ENCODE peak calls at places on chromosomes 4 and X, in eight cellular contexts. M, K, P, I, Q, V, N and B are unnamed samples.

GRCh38 chrX:154370300-154370881 is 4.0 kb downstream of the FLNA start:
- DNase-seq in M (no peak), K (no peak), Q (no peak), I (no peak), N (no peak), P (no peak), V (peak), B (no peak)

GRCh38 chr4:69907151-69907550 is 23.7 kb upstream of the CSN1S1 start:
- DNase-seq in K (no peak), V (no peak), N (no peak), M (no peak), I (no peak), P (peak), Q (no peak), B (no peak)

GRCh38 chrX:145394344-145394743 is 147.0 kb downstream of the SPANXN1 start:
- DNase-seq in M (no peak), N (no peak), K (no peak), Q (no peak), P (no peak), I (no peak), V (no peak), B (no peak)

GRCh38 chrX:39975094-39975865 is 122.5 kb downstream of the BCOR start:
- DNase-seq in N (no peak), V (no peak), I (no peak), K (no peak), M (no peak), Q (peak), P (no peak), B (no peak)

GRCh38 chr4:99186029-99186428 is 33.0 kb downstream of the ADH6 start:
- DNase-seq in M (no peak), I (no peak), Q (no peak), K (no peak), P (no peak), N (no peak), V (no peak), B (no peak)

GRCh38 chr4:102299708-102300107 is 45.6 kb downstream of the SLC39A8 start:
- DNase-seq in M (no peak), Q (no peak), V (peak), K (peak), P (peak), I (peak), N (peak), B (no peak)

GRCh38 chr4:107380836-107381438 is 339.1 kb downstream of the PAPSS1 start:
- DNase-seq in M (no peak), I (no peak), N (no peak), Q (no peak), P (peak), K (peak), V (no peak), B (no peak)

GRCh38 chrX:2351321-2351720 is 149.5 kb downstream of the DHRSX start:
- DNase-seq in V (no peak), K (peak), Q (no peak), P (peak), I (no peak), M (no peak), N (peak), B (no peak)

GRCh38 chr4:101256222-101256621 is 91.1 kb downstream of the PPP3CA start:
- DNase-seq in M (no peak), P (no peak), V (no peak), I (no peak), Q (peak), N (no peak), K (no peak), B (no peak)

GRCh38 chrX:139720136-139720535 is 12.2 kb upstream of the MCF2 start:
- DNase-seq in Q (no peak), P (peak), K (peak), N (peak), I (no peak), V (peak), M (no peak), B (no peak)

GRCh38 chrX:134706138-134706537 is 47.9 kb upstream of the PLAC1 start:
- DNase-seq in M (no peak), Q (no peak), V (no peak), P (no peak), K (no peak), I (no peak), N (no peak), B (no peak)

GRCh38 chr4:21753084-21753760 is 195.3 kb downstream of the KCNIP4 start:
- DNase-seq in V (no peak), I (no peak), Q (no peak), M (no peak), N (peak), P (no peak), K (no peak), B (no peak)

DNA sequence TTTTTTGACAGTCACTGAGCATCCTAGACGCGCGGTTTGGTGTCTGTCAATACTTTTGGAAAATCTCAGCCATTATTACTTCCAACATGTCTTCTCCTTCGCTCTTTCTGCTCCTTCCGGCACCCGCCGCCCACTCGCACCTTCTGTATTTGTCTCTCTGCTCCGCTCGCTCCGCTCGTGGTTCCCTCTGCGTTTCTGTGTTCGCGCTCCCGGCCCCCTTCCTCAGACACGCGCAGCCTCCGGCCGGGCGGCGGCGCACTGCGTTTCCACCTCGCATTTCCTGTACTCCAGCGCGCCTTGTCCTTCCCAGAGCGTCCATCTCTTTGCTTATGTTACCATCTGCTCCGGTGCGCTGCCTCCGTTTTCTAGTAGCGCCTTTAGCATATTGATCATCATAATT is 21.1 kb downstream of the PDE6B start:
- DNase-seq in Q (no peak), K (no peak), V (no peak), M (no peak), N (no peak), P (no peak), I (no peak), B (no peak)
- TF ChIP-seq CTCF in Q (no peak), K (no peak), V (no peak), M (no peak), N (no peak), P (no peak), I (no peak), B (no peak)

DNA sequence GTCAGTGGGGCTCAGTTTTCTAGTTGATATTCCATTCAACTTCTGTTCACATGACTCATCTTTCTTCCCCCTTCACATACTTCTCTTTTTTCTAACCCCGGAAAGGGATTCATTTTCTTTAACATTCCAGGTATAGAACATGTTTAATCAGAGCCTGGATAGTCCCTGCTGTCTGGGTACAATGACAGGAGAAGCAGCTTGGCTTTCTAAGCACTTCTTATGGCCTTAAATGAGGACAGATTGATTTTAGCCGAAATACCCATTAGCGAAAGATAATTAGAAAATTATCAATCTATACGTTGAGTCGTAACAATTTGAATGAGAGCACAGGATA is 62.3 kb downstream of the PPP1R2C start:
- DNase-seq in Q (no peak), M (no peak), V (no peak), P (no peak), K (no peak), N (no peak), I (no peak), B (no peak)
- TF ChIP-seq CTCF in Q (no peak), M (no peak), V (no peak), P (no peak), K (no peak), N (no peak), I (no peak), B (no peak)

GRCh38 chrX:49174723-49175122 is 3.0 kb downstream of the PLP2 start:
- DNase-seq in M (no peak), V (no peak), I (no peak), K (no peak), N (no peak), Q (no peak), P (no peak), B (no peak)

GRCh38 chrX:49176421-49177326 is 5.0 kb downstream of the PLP2 start:
- DNase-seq in V (no peak), P (no peak), I (no peak), N (no peak), K (no peak), M (no peak), Q (peak), B (no peak)

GRCh38 chrX:49175875-49176274 is 4.2 kb downstream of the PLP2 start:
- DNase-seq in K (no peak), P (no peak), V (no peak), M (no peak), I (no peak), Q (no peak), N (no peak), B (no peak)

GRCh38 chrX:49177338-49177833 is 5.7 kb downstream of the PLP2 start:
- DNase-seq in N (no peak), Q (peak), I (no peak), V (no peak), M (no peak), P (no peak), K (no peak), B (no peak)

DNA sequence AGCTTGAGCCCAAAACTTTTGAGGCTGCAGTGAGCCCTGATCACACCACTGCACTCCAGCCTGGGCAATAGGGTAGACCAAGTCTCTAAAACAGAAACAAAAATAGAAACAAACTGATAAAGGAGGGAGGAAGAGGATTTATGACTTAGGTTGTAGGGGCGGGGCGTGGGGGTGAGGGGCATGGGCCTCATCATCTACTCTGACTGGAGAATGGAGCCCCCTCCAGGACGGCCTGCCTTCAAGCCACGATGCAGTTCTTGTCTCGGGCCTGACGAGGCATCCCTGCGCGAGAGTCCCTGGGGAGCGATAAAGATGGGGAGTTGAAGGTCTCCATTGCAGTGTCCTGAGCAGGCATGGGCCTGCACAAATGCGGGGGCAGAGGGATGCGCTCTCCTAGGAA is 3.7 kb downstream of the PLP2 start:
- DNase-seq in M (no peak), P (no peak), I (no peak), N (no peak), K (no peak), Q (no peak), V (no peak), B (no peak)
- TF ChIP-seq CTCF in M (no peak), P (no peak), I (no peak), N (no peak), K (no peak), Q (no peak), V (no peak), B (no peak)

GRCh38 chrX:130108647-130109428 is 1.5 kb downstream of the ELF4 start:
- DNase-seq in I (no peak), N (peak), M (no peak), Q (peak), V (no peak), K (peak), P (no peak), B (no peak)

GRCh38 chrX:130111935-130112221 is 1.6 kb upstream of the ELF4 start:
- DNase-seq in K (no peak), V (no peak), P (no peak), I (no peak), N (no peak), Q (no peak), M (no peak), B (no peak)

GRCh38 chrX:130111220-130111934 is 1.1 kb upstream of the ELF4 start:
- DNase-seq in P (no peak), M (no peak), K (peak), I (no peak), V (no peak), Q (peak), N (peak), B (no peak)

GRCh38 chrX:130110379-130111219 is at the start of gene ELF4:
- DNase-seq in V (no peak), N (peak), P (peak), I (no peak), Q (peak), K (peak), M (peak), B (peak)

DNA sequence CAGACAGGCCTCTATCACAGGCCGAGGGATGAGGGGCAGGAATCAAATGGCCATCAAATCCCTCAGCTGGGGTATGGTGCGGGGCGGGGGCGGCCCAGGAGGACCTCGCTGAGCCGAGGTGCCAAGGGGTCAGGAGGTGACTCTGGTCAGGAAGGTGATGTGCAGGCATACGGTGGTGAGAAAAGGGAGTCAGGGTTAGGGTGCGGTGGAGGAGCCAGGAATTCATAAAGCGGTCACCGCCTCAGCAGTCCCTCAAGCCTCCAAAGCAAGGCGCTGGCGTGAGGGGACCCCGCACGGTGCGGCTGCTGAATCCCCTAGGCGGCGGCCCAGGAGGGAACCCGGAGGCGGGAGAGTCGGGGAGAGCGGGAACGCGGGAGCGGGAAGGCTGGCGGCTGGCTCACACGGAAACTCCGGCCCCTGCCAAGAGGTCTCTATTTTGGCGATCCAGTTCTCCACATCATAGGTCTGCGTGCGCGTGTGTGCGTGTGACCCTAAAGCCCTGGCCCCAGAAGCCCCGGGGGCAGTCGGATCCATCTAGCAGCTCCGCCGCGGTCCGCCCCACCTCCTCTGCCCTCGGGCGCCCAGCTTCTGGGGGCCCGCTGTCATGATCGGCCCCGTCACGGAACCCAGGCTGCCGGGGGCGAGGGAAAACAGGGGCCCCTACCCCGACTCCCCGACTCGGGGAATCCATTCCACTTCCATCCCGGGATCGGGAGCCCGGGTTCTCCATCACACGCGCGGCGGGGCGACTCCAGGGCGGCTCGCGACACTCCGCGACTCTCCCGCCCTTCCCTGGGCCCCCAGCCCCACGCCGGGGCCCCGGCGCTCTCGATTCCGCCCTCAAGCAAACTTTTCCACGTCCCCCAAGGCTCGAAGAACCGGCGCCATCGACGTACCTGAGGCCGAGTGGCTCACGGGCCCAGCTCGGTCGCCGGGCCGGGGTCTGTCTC is 593 bp downstream of the ELF4 start:
- DNase-seq in V (no peak), K (peak), P (no peak), M (no peak), N (no peak), I (no peak), Q (no peak), B (no peak)
- TF ChIP-seq CTCF in V (no peak), K (no peak), P (no peak), M (no peak), N (no peak), I (no peak), Q (no peak), B (no peak)